ENCODE peak calls at places on chromosomes 3 and 15, in five cellular contexts. H is left cardiac atrium, V is foreskin fibroblast, O is substantia nigra, Y is dorsolateral prefrontal cortex. W is an unnamed sample.

GRCh38 chr15:78290222-78290621 is 9.2 kb downstream of the SKIC8 start:
- DNase-seq in Y (no peak), O (no peak), V (no peak), H (no peak), W (no peak)

GRCh38 chr3:189568931-189569330 is 62.3 kb upstream of the TP63 start:
- DNase-seq in Y (no peak), O (no peak), H (no peak), V (no peak), W (no peak)

GRCh38 chr15:31090741-31091140 is 10.8 kb downstream of the TRPM1 start:
- DNase-seq in O (no peak), V (no peak), Y (no peak), H (no peak), W (no peak)

GRCh38 chr3:163543558-163544189 is 1534.6 kb downstream of the SI start:
- DNase-seq in V (no peak), O (no peak), H (no peak), Y (no peak), W (no peak)

GRCh38 chr3:67490658-67491057 is 163.8 kb downstream of the SUCLG2 start:
- DNase-seq in V (no peak), O (no peak), Y (no peak), H (no peak), W (no peak)

GRCh38 chr3:171788546-171789351 is 21.5 kb downstream of the PLD1 start:
- DNase-seq in O (no peak), Y (no peak), V (peak; percentile 92), H (no peak), W (no peak)

GRCh38 chr3:9397911-9398714 is 698 bp downstream of the SETD5 start:
- DNase-seq in H (peak; percentile 57), Y (peak; percentile 37), O (peak; percentile 67), V (no peak), W (peak; percentile 79)

GRCh38 chr15:37015476-37015875 is 84.9 kb downstream of the MEIS2 start:
- DNase-seq in Y (no peak), O (no peak), V (no peak), H (no peak), W (no peak)

GRCh38 chr15:78102741-78103140 is 10.4 kb downstream of the SH2D7 start:
- DNase-seq in Y (no peak), H (no peak), O (no peak), V (no peak), W (no peak)

GRCh38 chr15:56770191-56770590 is 36.9 kb upstream of the ZNF280D start:
- DNase-seq in Y (no peak), H (no peak), O (no peak), V (no peak), W (no peak)

GRCh38 chr3:170098753-170099152 is 61.0 kb downstream of the GPR160 start:
- DNase-seq in Y (no peak), V (no peak), O (no peak), H (no peak), W (no peak)

GRCh38 chr3:127792664-127793292 is 29.5 kb downstream of the MGLL start:
- DNase-seq in H (peak; percentile 68), Y (no peak), V (peak; percentile 99), O (no peak), W (peak; percentile 83)

GRCh38 chr3:116815321-116815720 is 105.7 kb downstream of the TUSC7 start:
- DNase-seq in Y (no peak), V (no peak), H (no peak), O (no peak), W (no peak)

GRCh38 chr15:64857421-64857820 is 15.7 kb downstream of the PLEKHO2 start:
- DNase-seq in V (peak; percentile 64), Y (no peak), O (no peak), H (no peak), W (no peak)

W was measured in sigmoid colon.